ENCODE peak calls at places on chromosomes 12 and 14, in seven cellular contexts. W, I, K, T, U, Y and S are unnamed samples.
A peak's percentile ranks its signal among the peaks of the same experiment; 100 is the strongest.

GRCh38 chr14:22391908-22392307 is 197.1 kb downstream of the DAD1 start:
- DNase-seq in W (peak; percentile 21), I (peak; percentile 70), K (peak; percentile 72), T (no peak), U (peak; percentile 71), Y (no peak), S (no peak)

GRCh38 chr12:101620762-101621133 is 26.0 kb downstream of the MYBPC1 start:
- DNase-seq in W (no peak), I (no peak), K (no peak), T (no peak), U (no peak), Y (no peak), S (no peak)

GRCh38 chr12:52436000-52436827 is 2.0 kb upstream of the KRT75 start:
- DNase-seq in W (no peak), I (no peak), K (peak; percentile 45), T (no peak), U (no peak), Y (no peak), S (peak; percentile 86)

GRCh38 chr12:70571705-70572269 is 65.4 kb downstream of the PTPRB start:
- DNase-seq in W (no peak), I (no peak), K (no peak), T (no peak), U (peak; percentile 9), Y (no peak), S (no peak)

GRCh38 chr12:67661311-67662011 is 12.9 kb downstream of the DYRK2 start:
- DNase-seq in W (no peak), I (peak; percentile 67), K (peak; percentile 77), T (no peak), U (peak; percentile 87), Y (no peak), S (no peak)

GRCh38 chr14:71668186-71668912 is 263.9 kb upstream of the RGS6 start:
- DNase-seq in W (no peak), I (peak; percentile 54), K (no peak), T (no peak), U (peak; percentile 29), Y (no peak), S (no peak)

GRCh38 chr12:32477714-32478113 is 78.4 kb downstream of the FGD4 start:
- DNase-seq in W (no peak), I (no peak), K (peak; percentile 44), T (no peak), U (peak; percentile 42), Y (no peak), S (no peak)

GRCh38 chr12:55470088-55470830 is at the start of gene OR6C70:
- DNase-seq in W (no peak), I (no peak), K (no peak), T (no peak), U (no peak), Y (no peak), S (no peak)